ENCODE peak calls at places on chromosomes 6 and 20, in four cellular contexts. L is K562, E is WTC11, V is H1. M is an unnamed sample.

GRCh38 chr20:4973330-4974097 is 27.8 kb downstream of the SLC23A2 start:
- DNase-seq in L (no peak), E (no peak), V (no peak), M (no peak)

GRCh38 chr6:31393932-31394331 is 9.5 kb upstream of the MICA start:
- DNase-seq in L (no peak), E (no peak), V (no peak), M (no peak)

GRCh38 chr6:153595903-153596302 is 443.1 kb upstream of the OPRM1 start:
- DNase-seq in L (no peak), E (no peak), V (no peak), M (no peak)

GRCh38 chr6:151729829-151730495 is 77.5 kb upstream of the ESR1 start:
- DNase-seq in L (no peak), E (peak), V (no peak), M (no peak)

GRCh38 chr6:145044606-145045275 is 690.6 kb downstream of the EPM2A start:
- DNase-seq in L (no peak), E (no peak), V (no peak), M (no peak)

GRCh38 chr20:35601021-35601973 is 14.3 kb upstream of the SPAG4 start:
- DNase-seq in L (peak), E (peak), V (no peak), M (peak)

GRCh38 chr6:35024601-35025054 is 116.5 kb downstream of the TCP11 start:
- DNase-seq in L (peak), E (no peak), V (no peak), M (peak)

GRCh38 chr6:158191769-158192168 is 23.6 kb downstream of the GTF2H5 start:
- DNase-seq in L (no peak), E (no peak), V (no peak), M (no peak)

DNA sequence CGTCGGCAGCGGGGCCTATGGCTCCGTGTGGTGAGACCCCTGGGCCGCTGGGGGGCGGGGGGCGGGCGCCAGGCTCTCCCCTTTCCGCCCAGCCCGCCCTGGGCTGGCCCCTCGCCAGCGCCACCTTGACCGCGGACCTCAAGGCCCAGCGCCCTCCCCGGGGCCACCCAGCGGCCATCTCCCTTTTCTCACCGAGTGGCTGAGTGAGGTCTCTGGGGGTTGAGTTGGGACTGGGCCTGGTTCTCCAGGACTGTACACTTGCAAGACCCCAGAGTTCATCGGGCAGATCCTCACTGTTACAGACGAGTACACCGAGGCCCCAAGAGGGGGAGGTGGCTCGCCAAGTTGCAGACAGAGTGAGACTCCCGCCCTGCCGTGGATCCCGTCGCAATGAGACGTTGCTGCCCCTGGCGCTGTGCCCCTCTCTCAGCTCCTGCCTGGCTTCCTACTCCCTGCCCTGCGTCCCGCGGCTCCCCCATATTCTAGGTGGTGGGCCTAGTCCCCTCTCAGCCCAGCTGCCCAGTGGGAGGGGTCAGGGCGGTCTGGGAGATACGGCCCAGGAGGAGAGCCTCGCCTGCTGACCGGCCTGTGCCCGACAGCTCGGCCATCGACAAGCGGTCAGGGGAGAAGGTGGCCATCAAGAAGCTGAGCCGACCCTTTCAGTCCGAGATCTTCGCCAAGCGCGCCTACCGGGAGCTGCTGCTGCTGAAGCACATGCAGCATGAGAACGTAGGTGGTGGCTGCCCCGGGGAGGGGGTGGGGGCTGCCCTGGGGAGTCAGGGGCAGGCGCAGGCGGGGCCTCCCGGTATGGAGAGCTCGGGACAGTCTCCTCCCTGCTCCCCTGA is 581 bp downstream of the MAPK13 start:
- DNase-seq in L (peak), E (peak), V (no peak), M (no peak)
- TF ChIP-seq TEAD4 in L (no peak), E (no peak), V (no peak), M (no peak)

DNA sequence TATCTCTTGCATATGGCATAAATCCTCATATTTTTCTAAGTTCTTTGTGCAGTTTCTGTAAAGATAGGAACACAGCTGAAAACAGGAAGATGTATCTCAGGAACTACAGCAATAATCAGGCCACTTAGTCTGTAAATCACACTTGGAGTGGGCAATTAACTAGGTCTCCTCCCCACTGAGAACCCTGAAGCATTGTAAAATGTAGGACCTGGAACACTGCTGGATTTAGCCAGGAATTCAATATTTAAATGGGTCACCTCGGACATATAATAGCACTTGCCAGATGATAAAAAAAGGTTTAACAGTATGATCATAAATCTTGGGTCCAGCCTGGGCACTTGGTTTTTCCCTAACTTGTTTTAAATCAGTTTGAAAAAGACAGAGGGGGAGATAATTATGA is 155.0 kb downstream of the GRM1 start:
- DNase-seq in L (no peak), E (no peak), V (no peak), M (no peak)
- TF ChIP-seq TEAD4 in L (no peak), E (no peak), V (no peak), M (no peak)

DNA sequence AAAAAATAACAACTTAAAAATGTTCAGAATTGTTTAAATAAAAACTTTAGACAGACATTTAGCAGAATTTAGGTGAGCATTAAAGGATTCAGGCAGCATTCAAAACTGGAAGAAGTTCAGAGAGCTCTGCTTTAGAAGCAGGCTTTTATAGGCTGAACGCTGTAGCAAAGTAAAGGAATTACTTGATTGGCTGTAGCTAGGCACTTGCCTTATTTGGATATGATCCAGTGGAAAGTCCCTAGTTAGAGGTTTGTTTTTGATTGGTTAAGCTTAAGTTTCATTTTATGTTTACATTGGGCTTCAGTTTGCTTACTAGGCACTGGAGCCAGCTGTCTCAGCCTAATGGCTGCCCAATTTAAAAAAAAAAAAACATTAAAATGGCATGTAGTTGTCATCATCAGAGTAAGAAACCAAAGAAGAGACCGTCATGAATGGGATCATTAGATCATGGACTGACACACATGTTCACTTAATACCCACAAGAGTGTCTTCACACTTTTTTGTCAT is 65.1 kb downstream of the CBFA2T2 start:
- DNase-seq in L (no peak), E (no peak), V (no peak), M (no peak)
- TF ChIP-seq TEAD4 in L (no peak), E (no peak), V (no peak), M (no peak)

GRCh38 chr20:57650756-57651483 is 30.7 kb upstream of the ZBP1 start:
- DNase-seq in L (no peak), E (no peak), V (no peak), M (peak)
- TF ChIP-seq TEAD4 in L (no peak), E (no peak), V (no peak), M (no peak)

DNA sequence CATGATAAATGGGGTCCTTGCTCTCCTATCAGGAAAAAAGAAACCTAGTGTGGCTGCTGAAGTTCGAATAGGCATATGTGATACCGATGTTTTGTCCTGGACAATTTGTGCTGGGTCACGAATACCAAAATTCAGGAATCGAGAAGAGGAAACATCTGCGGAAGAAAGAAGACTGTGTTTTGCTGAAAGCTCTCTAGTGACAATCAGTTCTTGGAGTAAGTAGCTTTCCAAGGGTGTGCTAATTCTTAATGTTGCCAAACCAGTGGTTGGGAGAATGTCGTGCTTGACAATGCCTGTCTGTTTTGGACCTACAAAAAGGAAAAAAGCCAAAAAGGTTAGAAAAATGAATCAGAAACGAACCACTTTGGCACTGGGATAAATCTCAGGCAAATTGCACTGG is 956.1 kb downstream of the PHF3 start:
- DNase-seq in L (no peak), E (no peak), V (no peak), M (no peak)
- TF ChIP-seq TEAD4 in L (no peak), E (no peak), V (no peak), M (no peak)

GRCh38 chr6:56040875-56041274 is 165.5 kb upstream of the BMP5 start:
- DNase-seq in L (no peak), E (no peak), V (no peak), M (no peak)
- TF ChIP-seq TEAD4 in L (no peak), E (no peak), V (no peak), M (no peak)

GRCh38 chr20:17869295-17869994 is 99.1 kb downstream of the SNX5 start:
- DNase-seq in L (no peak), E (no peak), V (no peak), M (no peak)
- TF ChIP-seq TEAD4 in L (no peak), E (no peak), V (no peak), M (no peak)

M was measured in SK-N-SH.